ENCODE peak calls at places on chromosome X, in six cellular contexts. One of them, this sample, is unnamed.

GRCh38 chrX:55907968-55908607 is 190.5 kb downstream of the RRAGB start:
- DNase-seq in mesenchymal stem cell: peak
- DNase-seq in fibroblast of lung: peak
- DNase-seq in H1: peak
- DNase-seq in GM23248: peak
- DNase-seq in astrocyte: no peak
- DNase-seq in this sample: no peak

GRCh38 chrX:19990225-19990518 is 689 bp downstream of the BCLAF3 start:
- DNase-seq in astrocyte: no peak
- DNase-seq in mesenchymal stem cell: peak
- DNase-seq in fibroblast of lung: no peak
- DNase-seq in GM23248: peak
- DNase-seq in H1: no peak
- DNase-seq in this sample: no peak

GRCh38 chrX:283115-283845 is 2.1 kb downstream of the PLCXD1 start:
- DNase-seq in fibroblast of lung: peak
- DNase-seq in mesenchymal stem cell: peak
- DNase-seq in astrocyte: peak
- DNase-seq in H1: peak
- DNase-seq in GM23248: peak
- DNase-seq in this sample: peak

GRCh38 chrX:49995021-49995731 is 72.8 kb downstream of the CLCN5 start:
- DNase-seq in mesenchymal stem cell: peak
- DNase-seq in fibroblast of lung: peak
- DNase-seq in H1: no peak
- DNase-seq in astrocyte: peak
- DNase-seq in GM23248: peak
- DNase-seq in this sample: no peak

GRCh38 chrX:45035071-45035470 is 162.1 kb downstream of the KDM6A start:
- DNase-seq in H1: no peak
- DNase-seq in fibroblast of lung: no peak
- DNase-seq in mesenchymal stem cell: no peak
- DNase-seq in GM23248: no peak
- DNase-seq in astrocyte: no peak
- DNase-seq in this sample: no peak

GRCh38 chrX:107674480-107675364 is 46.4 kb downstream of the PRPS1 start:
- DNase-seq in fibroblast of lung: peak
- DNase-seq in GM23248: peak
- DNase-seq in mesenchymal stem cell: peak
- DNase-seq in astrocyte: peak
- DNase-seq in H1: no peak
- DNase-seq in this sample: no peak

GRCh38 chrX:75155454-75155829 is 641 bp downstream of the ABCB7 start:
- DNase-seq in mesenchymal stem cell: peak
- DNase-seq in astrocyte: no peak
- DNase-seq in fibroblast of lung: peak
- DNase-seq in GM23248: peak
- DNase-seq in H1: no peak
- DNase-seq in this sample: no peak

GRCh38 chrX:148500428-148501120 is at the start of gene AFF2:
- DNase-seq in GM23248: peak
- DNase-seq in H1: peak
- DNase-seq in fibroblast of lung: peak
- DNase-seq in astrocyte: peak
- DNase-seq in mesenchymal stem cell: peak
- DNase-seq in this sample: no peak

GRCh38 chrX:45479196-45479834 is 278.6 kb upstream of the DIPK2B start:
- DNase-seq in mesenchymal stem cell: peak
- DNase-seq in GM23248: peak
- DNase-seq in H1: no peak
- DNase-seq in astrocyte: peak
- DNase-seq in fibroblast of lung: peak
- DNase-seq in this sample: no peak

GRCh38 chrX:131067846-131068745 is 9.9 kb downstream of the ARHGAP36 start:
- DNase-seq in H1: peak
- DNase-seq in GM23248: no peak
- DNase-seq in mesenchymal stem cell: no peak
- DNase-seq in astrocyte: no peak
- DNase-seq in fibroblast of lung: no peak
- DNase-seq in this sample: no peak
- H3K4me3 ChIP-seq in H1: peak
- H3K4me3 ChIP-seq in GM23248: no peak
- H3K4me3 ChIP-seq in mesenchymal stem cell: no peak
- H3K4me3 ChIP-seq in astrocyte: no peak
- H3K4me3 ChIP-seq in fibroblast of lung: no peak
- H3K4me3 ChIP-seq in this sample: no peak

DNA sequence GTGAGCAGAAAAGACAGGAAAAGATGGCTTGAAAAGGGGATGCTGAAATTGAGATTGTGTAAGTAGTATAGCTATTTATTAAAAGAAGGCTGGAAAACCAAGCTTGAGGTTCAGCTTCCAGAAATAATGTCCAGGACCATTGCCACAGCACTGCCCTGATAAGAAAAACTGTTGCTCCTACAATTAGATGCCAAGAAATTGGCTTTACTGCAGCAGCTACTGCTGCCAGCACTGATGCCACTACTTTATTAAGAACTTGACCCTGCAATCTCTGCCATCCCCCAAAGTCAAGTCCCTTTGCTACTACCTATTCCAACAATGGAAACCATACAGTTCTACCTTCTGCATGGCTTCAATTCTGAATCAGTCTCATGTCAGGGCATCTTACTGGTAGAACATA is 130.0 kb upstream of the VAMP7 start:
- DNase-seq in astrocyte: no peak
- DNase-seq in H1: no peak
- DNase-seq in fibroblast of lung: no peak
- DNase-seq in GM23248: no peak
- DNase-seq in mesenchymal stem cell: no peak
- DNase-seq in this sample: no peak
- H3K9ac ChIP-seq in astrocyte: no peak
- H3K9ac ChIP-seq in H1: no peak
- H3K9ac ChIP-seq in fibroblast of lung: no peak
- H3K9ac ChIP-seq in GM23248: no peak
- H3K9ac ChIP-seq in mesenchymal stem cell: no peak
- H3K9ac ChIP-seq in this sample: no peak

DNA sequence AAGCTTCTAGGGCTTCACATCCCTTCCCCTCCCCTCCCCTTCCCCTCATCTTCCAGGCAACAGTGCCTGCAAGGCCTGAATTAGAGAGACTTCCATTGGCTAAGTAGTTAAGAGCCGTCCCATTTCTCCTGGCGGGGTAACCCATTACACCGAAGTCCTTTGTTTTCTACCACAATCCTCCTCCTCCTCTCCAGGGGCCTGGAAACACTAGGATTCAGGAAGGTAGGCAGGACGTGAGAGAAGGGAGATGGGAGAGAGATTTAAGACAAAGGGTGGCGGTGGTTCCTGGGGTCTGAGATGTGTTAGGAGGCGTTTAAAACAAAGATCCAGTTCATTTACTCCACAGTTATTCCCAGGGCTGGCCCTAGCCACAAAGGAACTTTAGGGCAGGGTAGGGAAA is 28.0 kb downstream of the NYX start:
- DNase-seq in fibroblast of lung: no peak
- DNase-seq in mesenchymal stem cell: no peak
- DNase-seq in astrocyte: no peak
- DNase-seq in GM23248: no peak
- DNase-seq in H1: peak
- DNase-seq in this sample: no peak
- H3K4me3 ChIP-seq in fibroblast of lung: no peak
- H3K4me3 ChIP-seq in mesenchymal stem cell: no peak
- H3K4me3 ChIP-seq in astrocyte: no peak
- H3K4me3 ChIP-seq in GM23248: no peak
- H3K4me3 ChIP-seq in H1: peak
- H3K4me3 ChIP-seq in this sample: no peak

GRCh38 chrX:133633162-133633561 is 217.9 kb upstream of the GPC4 start:
- DNase-seq in astrocyte: no peak
- DNase-seq in fibroblast of lung: no peak
- DNase-seq in mesenchymal stem cell: no peak
- DNase-seq in GM23248: peak
- DNase-seq in H1: no peak
- DNase-seq in this sample: no peak

GRCh38 chrX:133634416-133634815 is 219.1 kb upstream of the GPC4 start:
- DNase-seq in astrocyte: no peak
- DNase-seq in H1: no peak
- DNase-seq in mesenchymal stem cell: no peak
- DNase-seq in GM23248: no peak
- DNase-seq in fibroblast of lung: no peak
- DNase-seq in this sample: no peak

GRCh38 chrX:133630362-133630761 is 215.1 kb upstream of the GPC4 start:
- DNase-seq in mesenchymal stem cell: no peak
- DNase-seq in astrocyte: no peak
- DNase-seq in GM23248: no peak
- DNase-seq in H1: no peak
- DNase-seq in fibroblast of lung: no peak
- DNase-seq in this sample: no peak
- H3K9ac ChIP-seq in mesenchymal stem cell: no peak
- H3K9ac ChIP-seq in astrocyte: no peak
- H3K9ac ChIP-seq in GM23248: no peak
- H3K9ac ChIP-seq in H1: no peak
- H3K9ac ChIP-seq in fibroblast of lung: no peak
- H3K9ac ChIP-seq in this sample: no peak